ENCODE peak calls at places on chromosome 10, in four cellular contexts. One of them, this sample, is unnamed.

GRCh38 chr10:102230264-102230860 is 4.3 kb downstream of the ELOVL3 start:
- DNase-seq in CD8-positive, alpha-beta T cell: peak
- DNase-seq in CD4-positive, alpha-beta T cell: no peak
- DNase-seq in uterus: peak
- DNase-seq in this sample: no peak

GRCh38 chr10:14118953-14119352 is 211.8 kb downstream of the FRMD4A start:
- DNase-seq in CD8-positive, alpha-beta T cell: peak
- DNase-seq in CD4-positive, alpha-beta T cell: no peak
- DNase-seq in uterus: no peak
- DNase-seq in this sample: no peak

GRCh38 chr10:119541459-119542356 is 811 bp downstream of the RGS10 start:
- DNase-seq in uterus: peak
- DNase-seq in CD4-positive, alpha-beta T cell: peak
- DNase-seq in CD8-positive, alpha-beta T cell: peak
- DNase-seq in this sample: peak

GRCh38 chr10:72946963-72947362 is 7.6 kb downstream of the PLA2G12B start:
- DNase-seq in CD4-positive, alpha-beta T cell: no peak
- DNase-seq in uterus: no peak
- DNase-seq in CD8-positive, alpha-beta T cell: no peak
- DNase-seq in this sample: no peak

GRCh38 chr10:70849582-70850016 is 33.9 kb downstream of the SGPL1 start:
- DNase-seq in CD8-positive, alpha-beta T cell: no peak
- DNase-seq in uterus: no peak
- DNase-seq in CD4-positive, alpha-beta T cell: no peak
- DNase-seq in this sample: no peak

GRCh38 chr10:45354261-45354660 is 19.8 kb upstream of the ALOX5 start:
- DNase-seq in CD8-positive, alpha-beta T cell: no peak
- DNase-seq in uterus: no peak
- DNase-seq in CD4-positive, alpha-beta T cell: no peak
- DNase-seq in this sample: no peak

GRCh38 chr10:49419005-49419404 is 23.1 kb upstream of the DRGX start:
- DNase-seq in CD8-positive, alpha-beta T cell: no peak
- DNase-seq in CD4-positive, alpha-beta T cell: no peak
- DNase-seq in uterus: no peak
- DNase-seq in this sample: no peak

GRCh38 chr10:48205918-48206317 is 68.6 kb downstream of the FRMPD2 start:
- DNase-seq in uterus: no peak
- DNase-seq in CD8-positive, alpha-beta T cell: no peak
- DNase-seq in CD4-positive, alpha-beta T cell: no peak
- DNase-seq in this sample: no peak

GRCh38 chr10:94293344-94293743 is 69.4 kb downstream of the NOC3L start:
- DNase-seq in CD4-positive, alpha-beta T cell: no peak
- DNase-seq in CD8-positive, alpha-beta T cell: no peak
- DNase-seq in uterus: peak
- DNase-seq in this sample: no peak

GRCh38 chr10:131946321-131946751 is 35.4 kb downstream of the BNIP3 start:
- DNase-seq in CD8-positive, alpha-beta T cell: no peak
- DNase-seq in CD4-positive, alpha-beta T cell: no peak
- DNase-seq in uterus: no peak
- DNase-seq in this sample: no peak

GRCh38 chr10:5538446-5538845 is 13.7 kb downstream of the CALML3 start:
- DNase-seq in CD4-positive, alpha-beta T cell: no peak
- DNase-seq in CD8-positive, alpha-beta T cell: no peak
- DNase-seq in uterus: no peak
- DNase-seq in this sample: no peak

GRCh38 chr10:129120441-129120840 is 346.6 kb upstream of the MGMT start:
- DNase-seq in CD8-positive, alpha-beta T cell: no peak
- DNase-seq in CD4-positive, alpha-beta T cell: no peak
- DNase-seq in uterus: no peak
- DNase-seq in this sample: no peak